ENCODE peak calls at places on chromosome 1, in ten cellular contexts. H is endothelial cell; C is non-pigmented ciliary epithelial cell; O is stimulated activated CD4-positive, alpha-beta T cell treated with anti-CD3 and anti-CD28 coated beads, Interleukin-2, amount 100 ng/mL, for 48 hours; R is GM03348; T is amygdala; Q is Panc1; G is T-helper 1 cell; A is globus pallidus; K is occipital lobe. E is an unnamed sample.

GRCh38 chr1:228088586-228089498 is 6.3 kb downstream of the ARF1 start:
- DNase-seq in H (no peak), C (no peak), O (no peak), R (peak), T (no peak), Q (no peak), G (no peak), A (no peak), K (no peak), E (no peak)

GRCh38 chr1:82386365-82387069 is 585.8 kb downstream of the ADGRL2 start:
- DNase-seq in H (no peak), C (no peak), O (no peak), R (no peak), T (no peak), Q (no peak), G (no peak), A (no peak), K (no peak), E (no peak)

GRCh38 chr1:97870574-97870973 is 50.3 kb downstream of the DPYD start:
- DNase-seq in H (no peak), C (no peak), O (no peak), R (no peak), T (no peak), Q (no peak), G (no peak), A (no peak), K (no peak), E (no peak)

GRCh38 chr1:241990040-241990439 is 8.9 kb downstream of the MAP1LC3C start:
- DNase-seq in H (no peak), C (peak), O (no peak), R (peak), T (peak), Q (no peak), G (no peak), A (peak), K (peak), E (peak)

GRCh38 chr1:66981679-66982078 is 56.9 kb downstream of the MIER1 start:
- DNase-seq in H (no peak), C (no peak), O (no peak), R (peak), T (peak), Q (no peak), G (peak), A (peak), K (no peak), E (no peak)

GRCh38 chr1:57258616-57259330 is 165.1 kb downstream of the DAB1 start:
- DNase-seq in H (no peak), C (no peak), O (no peak), R (peak), T (no peak), Q (no peak), G (no peak), A (no peak), K (no peak), E (no peak)

GRCh38 chr1:15757016-15757543 is 1.5 kb upstream of the FBLIM1 start:
- DNase-seq in H (no peak), C (no peak), O (no peak), R (no peak), T (no peak), Q (no peak), G (no peak), A (no peak), K (no peak), E (no peak)

GRCh38 chr1:15418811-15419515 is 9.3 kb downstream of the EFHD2 start:
- DNase-seq in H (no peak), C (no peak), O (no peak), R (no peak), T (no peak), Q (no peak), G (no peak), A (no peak), K (no peak), E (peak)

GRCh38 chr1:225691377-225691776 is 38.5 kb upstream of the ENAH start:
- DNase-seq in H (no peak), C (no peak), O (no peak), R (no peak), T (no peak), Q (no peak), G (no peak), A (no peak), K (no peak), E (no peak)

GRCh38 chr1:160830321-160831153 is 32.1 kb downstream of the CD244 start:
- DNase-seq in H (peak), C (no peak), O (peak), R (no peak), T (no peak), Q (peak), G (peak), A (no peak), K (no peak), E (no peak)

E was measured in posterior cingulate gyrus.